ENCODE peak calls at places on chromosomes 12 and 14, in four cellular contexts. One of them, this sample, is unnamed.

GRCh38 chr14:37343307-37344094 is 145.8 kb downstream of the MIPOL1 start:
- DNase-seq in bronchial epithelial cell: no peak
- DNase-seq in HT1080: no peak
- DNase-seq in stimulated activated CD4-positive, alpha-beta T cell treated with anti-CD3 and anti-CD28 coated beads, TNF-alpha, amount 100 ng/mL, for 1 hour: no peak
- DNase-seq in this sample: no peak

GRCh38 chr12:24480766-24481449 is 468.0 kb downstream of the BCAT1 start:
- DNase-seq in bronchial epithelial cell: no peak
- DNase-seq in HT1080: no peak
- DNase-seq in stimulated activated CD4-positive, alpha-beta T cell treated with anti-CD3 and anti-CD28 coated beads, TNF-alpha, amount 100 ng/mL, for 1 hour: no peak
- DNase-seq in this sample: no peak

GRCh38 chr12:4044736-4045432 is 171.7 kb upstream of the PARP11 start:
- DNase-seq in bronchial epithelial cell: no peak
- DNase-seq in HT1080: no peak
- DNase-seq in stimulated activated CD4-positive, alpha-beta T cell treated with anti-CD3 and anti-CD28 coated beads, TNF-alpha, amount 100 ng/mL, for 1 hour: no peak
- DNase-seq in this sample: no peak

GRCh38 chr14:21825147-21825743 is 151.6 kb upstream of the OR4E1 start:
- DNase-seq in bronchial epithelial cell: peak; percentile 62
- DNase-seq in HT1080: peak; percentile 61
- DNase-seq in stimulated activated CD4-positive, alpha-beta T cell treated with anti-CD3 and anti-CD28 coated beads, TNF-alpha, amount 100 ng/mL, for 1 hour: no peak
- DNase-seq in this sample: peak; percentile 33

GRCh38 chr12:110600254-110600653 is 13.7 kb upstream of the TCTN1 start:
- DNase-seq in bronchial epithelial cell: peak; percentile 69
- DNase-seq in HT1080: peak; percentile 45
- DNase-seq in stimulated activated CD4-positive, alpha-beta T cell treated with anti-CD3 and anti-CD28 coated beads, TNF-alpha, amount 100 ng/mL, for 1 hour: no peak
- DNase-seq in this sample: no peak

GRCh38 chr14:32692441-32692840 is 246.2 kb upstream of the NPAS3 start:
- DNase-seq in bronchial epithelial cell: no peak
- DNase-seq in HT1080: no peak
- DNase-seq in stimulated activated CD4-positive, alpha-beta T cell treated with anti-CD3 and anti-CD28 coated beads, TNF-alpha, amount 100 ng/mL, for 1 hour: no peak
- DNase-seq in this sample: no peak

GRCh38 chr14:87745507-87746118 is 247.4 kb downstream of the GALC start:
- DNase-seq in bronchial epithelial cell: peak; percentile 40
- DNase-seq in HT1080: peak; percentile 54
- DNase-seq in stimulated activated CD4-positive, alpha-beta T cell treated with anti-CD3 and anti-CD28 coated beads, TNF-alpha, amount 100 ng/mL, for 1 hour: no peak
- DNase-seq in this sample: no peak

GRCh38 chr12:121775501-121775900 is 18.0 kb downstream of the RHOF start:
- DNase-seq in bronchial epithelial cell: no peak
- DNase-seq in HT1080: no peak
- DNase-seq in stimulated activated CD4-positive, alpha-beta T cell treated with anti-CD3 and anti-CD28 coated beads, TNF-alpha, amount 100 ng/mL, for 1 hour: no peak
- DNase-seq in this sample: no peak

GRCh38 chr12:50803230-50803629 is 39.3 kb downstream of the ATF1 start:
- DNase-seq in bronchial epithelial cell: no peak
- DNase-seq in HT1080: no peak
- DNase-seq in stimulated activated CD4-positive, alpha-beta T cell treated with anti-CD3 and anti-CD28 coated beads, TNF-alpha, amount 100 ng/mL, for 1 hour: no peak
- DNase-seq in this sample: no peak

GRCh38 chr12:64801381-64801780 is 23.1 kb upstream of the TBC1D30 start:
- DNase-seq in bronchial epithelial cell: no peak
- DNase-seq in HT1080: peak; percentile 30
- DNase-seq in stimulated activated CD4-positive, alpha-beta T cell treated with anti-CD3 and anti-CD28 coated beads, TNF-alpha, amount 100 ng/mL, for 1 hour: no peak
- DNase-seq in this sample: peak; percentile 11

GRCh38 chr12:630656-631632 is 32.3 kb downstream of the NINJ2 start:
- DNase-seq in bronchial epithelial cell: no peak
- DNase-seq in HT1080: no peak
- DNase-seq in stimulated activated CD4-positive, alpha-beta T cell treated with anti-CD3 and anti-CD28 coated beads, TNF-alpha, amount 100 ng/mL, for 1 hour: peak; percentile 35
- DNase-seq in this sample: no peak

GRCh38 chr14:78612666-78613065 is 442.5 kb downstream of the NRXN3 start:
- DNase-seq in bronchial epithelial cell: no peak
- DNase-seq in HT1080: no peak
- DNase-seq in stimulated activated CD4-positive, alpha-beta T cell treated with anti-CD3 and anti-CD28 coated beads, TNF-alpha, amount 100 ng/mL, for 1 hour: no peak
- DNase-seq in this sample: no peak